ENCODE peak calls at places on chromosomes 4 and X, in ten cellular contexts. One of them, this sample, is unnamed.

GRCh38 chr4:81684357-81684756 is 212.7 kb upstream of the RASGEF1B start:
- DNase-seq in GM23248: no peak
- DNase-seq in fibroblast of lung: no peak
- DNase-seq in DND-41: no peak
- DNase-seq in HCT116: no peak
- DNase-seq in hepatocyte: no peak
- DNase-seq in GM12878: no peak
- DNase-seq in neural progenitor cell: no peak
- DNase-seq in PC-9: no peak
- DNase-seq in K562: no peak
- DNase-seq in this sample: peak

GRCh38 chr4:143372093-143372915 is 35.6 kb downstream of the GAB1 start:
- DNase-seq in GM12878: peak
- DNase-seq in hepatocyte: no peak
- DNase-seq in fibroblast of lung: no peak
- DNase-seq in PC-9: no peak
- DNase-seq in K562: no peak
- DNase-seq in HCT116: no peak
- DNase-seq in GM23248: no peak
- DNase-seq in neural progenitor cell: no peak
- DNase-seq in DND-41: no peak
- DNase-seq in this sample: no peak

GRCh38 chr4:177596035-177596434 is 153.8 kb upstream of the AGA start:
- DNase-seq in neural progenitor cell: peak
- DNase-seq in HCT116: peak
- DNase-seq in GM12878: no peak
- DNase-seq in DND-41: peak
- DNase-seq in fibroblast of lung: peak
- DNase-seq in K562: peak
- DNase-seq in GM23248: peak
- DNase-seq in PC-9: peak
- DNase-seq in hepatocyte: peak
- DNase-seq in this sample: no peak

GRCh38 chr4:81351653-81352455 is 119.9 kb downstream of the RASGEF1B start:
- DNase-seq in hepatocyte: peak
- DNase-seq in GM12878: peak
- DNase-seq in PC-9: no peak
- DNase-seq in K562: peak
- DNase-seq in fibroblast of lung: peak
- DNase-seq in GM23248: peak
- DNase-seq in HCT116: peak
- DNase-seq in neural progenitor cell: peak
- DNase-seq in DND-41: peak
- DNase-seq in this sample: peak

GRCh38 chrX:119942831-119943184 is 743 bp downstream of the NKAP start:
- DNase-seq in fibroblast of lung: peak
- DNase-seq in GM23248: peak
- DNase-seq in K562: peak
- DNase-seq in neural progenitor cell: no peak
- DNase-seq in GM12878: no peak
- DNase-seq in hepatocyte: peak
- DNase-seq in PC-9: peak
- DNase-seq in HCT116: no peak
- DNase-seq in DND-41: no peak
- DNase-seq in this sample: no peak

GRCh38 chrX:112834976-112835375 is 5.7 kb downstream of the AMOT start:
- DNase-seq in GM12878: no peak
- DNase-seq in HCT116: no peak
- DNase-seq in fibroblast of lung: no peak
- DNase-seq in PC-9: no peak
- DNase-seq in DND-41: no peak
- DNase-seq in neural progenitor cell: no peak
- DNase-seq in K562: no peak
- DNase-seq in hepatocyte: no peak
- DNase-seq in GM23248: no peak
- DNase-seq in this sample: no peak

GRCh38 chr4:71296945-71297344 is 41.9 kb upstream of the SLC4A4 start:
- DNase-seq in DND-41: no peak
- DNase-seq in fibroblast of lung: peak
- DNase-seq in hepatocyte: no peak
- DNase-seq in GM23248: peak
- DNase-seq in PC-9: no peak
- DNase-seq in K562: no peak
- DNase-seq in neural progenitor cell: no peak
- DNase-seq in GM12878: no peak
- DNase-seq in HCT116: no peak
- DNase-seq in this sample: no peak

GRCh38 chrX:41381685-41382084 is 47.7 kb downstream of the DDX3X start:
- DNase-seq in GM23248: peak
- DNase-seq in K562: peak
- DNase-seq in neural progenitor cell: peak
- DNase-seq in hepatocyte: peak
- DNase-seq in PC-9: peak
- DNase-seq in DND-41: no peak
- DNase-seq in GM12878: no peak
- DNase-seq in fibroblast of lung: peak
- DNase-seq in HCT116: peak
- DNase-seq in this sample: no peak

GRCh38 chr4:84529169-84529751 is 30.2 kb upstream of the NKX6-1 start:
- DNase-seq in GM23248: peak
- DNase-seq in fibroblast of lung: peak
- DNase-seq in HCT116: peak
- DNase-seq in hepatocyte: peak
- DNase-seq in GM12878: no peak
- DNase-seq in neural progenitor cell: peak
- DNase-seq in K562: peak
- DNase-seq in PC-9: no peak
- DNase-seq in DND-41: no peak
- DNase-seq in this sample: no peak

GRCh38 chrX:53093748-53094583 is at the start of gene KANTR:
- DNase-seq in HCT116: peak
- DNase-seq in GM12878: peak
- DNase-seq in neural progenitor cell: peak
- DNase-seq in fibroblast of lung: peak
- DNase-seq in K562: peak
- DNase-seq in GM23248: peak
- DNase-seq in DND-41: peak
- DNase-seq in PC-9: peak
- DNase-seq in hepatocyte: peak
- DNase-seq in this sample: peak

GRCh38 chrX:21528076-21528475 is 130.1 kb downstream of the KLHL34 start:
- DNase-seq in K562: no peak
- DNase-seq in fibroblast of lung: peak
- DNase-seq in PC-9: no peak
- DNase-seq in GM12878: no peak
- DNase-seq in HCT116: no peak
- DNase-seq in neural progenitor cell: no peak
- DNase-seq in hepatocyte: no peak
- DNase-seq in DND-41: no peak
- DNase-seq in GM23248: peak
- DNase-seq in this sample: no peak

GRCh38 chr4:35562831-35563230 is 681.5 kb downstream of the ARAP2 start:
- DNase-seq in HCT116: no peak
- DNase-seq in neural progenitor cell: no peak
- DNase-seq in fibroblast of lung: no peak
- DNase-seq in hepatocyte: peak
- DNase-seq in DND-41: no peak
- DNase-seq in GM12878: no peak
- DNase-seq in K562: no peak
- DNase-seq in GM23248: no peak
- DNase-seq in PC-9: no peak
- DNase-seq in this sample: no peak

GRCh38 chrX:44002569-44002968 is 29.4 kb upstream of the NDP start:
- DNase-seq in fibroblast of lung: no peak
- DNase-seq in GM12878: no peak
- DNase-seq in neural progenitor cell: no peak
- DNase-seq in hepatocyte: no peak
- DNase-seq in DND-41: no peak
- DNase-seq in K562: no peak
- DNase-seq in HCT116: no peak
- DNase-seq in PC-9: no peak
- DNase-seq in GM23248: no peak
- DNase-seq in this sample: no peak

GRCh38 chr4:61837395-61837794 is 637.3 kb downstream of the ADGRL3 start:
- DNase-seq in neural progenitor cell: no peak
- DNase-seq in DND-41: no peak
- DNase-seq in GM23248: no peak
- DNase-seq in GM12878: no peak
- DNase-seq in HCT116: no peak
- DNase-seq in PC-9: no peak
- DNase-seq in fibroblast of lung: no peak
- DNase-seq in hepatocyte: no peak
- DNase-seq in K562: no peak
- DNase-seq in this sample: no peak

GRCh38 chr4:158496030-158496741 is 25.5 kb upstream of the RXFP1 start:
- DNase-seq in hepatocyte: peak
- DNase-seq in GM12878: no peak
- DNase-seq in fibroblast of lung: no peak
- DNase-seq in neural progenitor cell: peak
- DNase-seq in DND-41: peak
- DNase-seq in GM23248: peak
- DNase-seq in PC-9: no peak
- DNase-seq in K562: peak
- DNase-seq in HCT116: peak
- DNase-seq in this sample: peak

DNA sequence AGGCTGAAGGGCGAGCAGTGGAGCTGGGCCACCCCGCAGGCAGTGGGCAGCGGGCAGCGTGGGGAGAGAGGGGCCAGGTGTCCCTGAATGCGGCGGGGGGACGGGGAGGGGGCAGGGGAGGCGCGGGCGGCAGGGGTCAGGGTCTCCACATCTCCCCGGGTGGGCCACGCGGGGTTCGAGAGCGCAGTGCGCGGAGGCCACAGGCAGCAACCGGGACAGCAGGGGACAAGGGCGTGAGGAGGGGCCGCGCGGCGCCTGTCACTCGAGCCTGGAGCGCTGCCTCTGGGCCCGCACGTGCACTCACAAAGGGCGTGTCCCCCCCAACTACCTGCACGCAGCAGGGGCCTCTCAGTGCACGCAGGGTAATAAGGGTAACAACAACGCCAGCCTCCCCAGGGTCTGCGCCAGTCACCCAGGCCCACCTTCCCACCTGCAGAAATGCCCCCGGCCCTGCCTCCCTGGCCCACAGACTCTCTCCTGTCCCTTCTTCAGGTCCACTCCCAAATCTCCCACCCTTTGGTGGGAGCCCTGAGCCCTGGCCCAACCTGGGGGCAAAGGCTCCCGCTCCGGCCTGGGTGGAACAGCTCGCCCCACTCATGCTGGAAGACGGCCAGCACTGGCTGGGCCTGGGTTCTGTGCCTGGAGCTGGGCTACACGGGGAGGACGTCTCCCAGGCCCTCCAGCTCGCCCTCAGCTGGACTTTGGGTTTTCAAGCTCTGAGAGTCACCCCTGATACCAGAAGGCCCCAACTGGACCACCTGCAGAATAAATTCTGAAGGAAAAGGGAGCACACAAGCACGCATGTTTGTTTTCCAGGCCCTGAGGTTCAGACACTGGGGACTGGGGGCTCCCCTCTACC is 53.2 kb downstream of the ZFYVE28 start:
- DNase-seq in GM23248: no peak
- DNase-seq in GM12878: no peak
- DNase-seq in fibroblast of lung: no peak
- DNase-seq in DND-41: no peak
- DNase-seq in HCT116: no peak
- DNase-seq in hepatocyte: no peak
- DNase-seq in PC-9: no peak
- DNase-seq in K562: no peak
- DNase-seq in neural progenitor cell: no peak
- DNase-seq in this sample: no peak
- H3K4me3 ChIP-seq in GM23248: peak
- H3K4me3 ChIP-seq in GM12878: no peak
- H3K4me3 ChIP-seq in fibroblast of lung: no peak
- H3K4me3 ChIP-seq in DND-41: no peak
- H3K4me3 ChIP-seq in HCT116: no peak
- H3K4me3 ChIP-seq in hepatocyte: no peak
- H3K4me3 ChIP-seq in PC-9: no peak
- H3K4me3 ChIP-seq in K562: peak
- H3K4me3 ChIP-seq in neural progenitor cell: no peak
- H3K4me3 ChIP-seq in this sample: no peak

GRCh38 chr4:127622621-127622922 is 10.2 kb upstream of the INTU start:
- DNase-seq in fibroblast of lung: no peak
- DNase-seq in GM23248: no peak
- DNase-seq in PC-9: no peak
- DNase-seq in K562: no peak
- DNase-seq in HCT116: no peak
- DNase-seq in GM12878: no peak
- DNase-seq in neural progenitor cell: no peak
- DNase-seq in DND-41: no peak
- DNase-seq in hepatocyte: no peak
- DNase-seq in this sample: no peak
- TF ChIP-seq EZH2 in fibroblast of lung: no peak
- TF ChIP-seq EZH2 in GM23248: no peak
- TF ChIP-seq EZH2 in PC-9: no peak
- TF ChIP-seq EZH2 in K562: no peak
- TF ChIP-seq EZH2 in HCT116: no peak
- TF ChIP-seq EZH2 in GM12878: no peak
- TF ChIP-seq EZH2 in neural progenitor cell: no peak
- TF ChIP-seq EZH2 in DND-41: no peak
- TF ChIP-seq EZH2 in hepatocyte: no peak
- TF ChIP-seq EZH2 in this sample: no peak

DNA sequence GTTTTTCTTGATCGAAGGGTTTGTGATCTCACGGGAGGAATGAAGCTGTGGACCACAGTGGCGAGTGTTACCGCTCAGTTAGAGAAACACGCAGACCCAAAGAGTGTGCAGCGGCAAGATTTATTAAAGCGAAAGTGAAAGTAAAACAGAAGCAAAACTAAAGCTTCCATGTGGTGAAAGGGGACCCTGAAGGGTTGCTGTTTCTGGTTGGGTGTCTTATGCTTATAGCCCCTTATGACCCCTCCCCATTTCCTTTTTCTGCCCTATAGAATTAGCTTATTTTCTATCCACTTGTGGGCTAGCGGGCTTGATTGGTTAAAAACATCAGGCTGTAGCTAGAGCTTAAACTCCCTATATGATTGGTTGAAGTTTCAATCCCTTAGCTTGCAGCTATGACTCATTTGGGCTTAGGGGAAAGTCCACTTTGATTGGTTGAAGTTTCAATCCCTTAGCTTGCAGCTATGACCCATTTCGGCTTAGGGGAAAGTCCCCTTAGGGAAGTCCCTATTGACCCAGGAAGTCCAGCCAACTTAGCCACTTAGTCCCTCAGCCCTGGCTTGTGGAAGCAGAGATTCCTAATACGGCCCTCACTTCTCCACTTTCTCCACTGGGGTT is 171.2 kb upstream of the NWD2 start:
- DNase-seq in GM12878: peak
- DNase-seq in HCT116: no peak
- DNase-seq in hepatocyte: no peak
- DNase-seq in GM23248: no peak
- DNase-seq in fibroblast of lung: no peak
- DNase-seq in DND-41: peak
- DNase-seq in neural progenitor cell: no peak
- DNase-seq in PC-9: peak
- DNase-seq in K562: peak
- DNase-seq in this sample: no peak
- H3K4me3 ChIP-seq in GM12878: no peak
- H3K4me3 ChIP-seq in HCT116: no peak
- H3K4me3 ChIP-seq in hepatocyte: no peak
- H3K4me3 ChIP-seq in GM23248: no peak
- H3K4me3 ChIP-seq in fibroblast of lung: no peak
- H3K4me3 ChIP-seq in DND-41: no peak
- H3K4me3 ChIP-seq in neural progenitor cell: no peak
- H3K4me3 ChIP-seq in PC-9: peak
- H3K4me3 ChIP-seq in K562: peak
- H3K4me3 ChIP-seq in this sample: no peak

GRCh38 chr4:54226399-54227260 is 2.5 kb upstream of the PDGFRA start:
- DNase-seq in GM12878: no peak
- DNase-seq in K562: no peak
- DNase-seq in DND-41: no peak
- DNase-seq in fibroblast of lung: peak
- DNase-seq in GM23248: peak
- DNase-seq in hepatocyte: peak
- DNase-seq in HCT116: no peak
- DNase-seq in PC-9: no peak
- DNase-seq in neural progenitor cell: peak
- DNase-seq in this sample: no peak
- TF ChIP-seq EZH2 in GM12878: peak
- TF ChIP-seq EZH2 in K562: no peak
- TF ChIP-seq EZH2 in DND-41: no peak
- TF ChIP-seq EZH2 in fibroblast of lung: no peak
- TF ChIP-seq EZH2 in GM23248: no peak
- TF ChIP-seq EZH2 in hepatocyte: no peak
- TF ChIP-seq EZH2 in HCT116: no peak
- TF ChIP-seq EZH2 in PC-9: no peak
- TF ChIP-seq EZH2 in neural progenitor cell: peak
- TF ChIP-seq EZH2 in this sample: no peak

This sample was measured in SK-N-MC.